ENCODE peak calls at places on chromosome 4, in nine cellular contexts. One of them, this sample, is unnamed.

GRCh38 chr4:120922390-120923200 is at the start of gene PRDM5:
- DNase-seq in sigmoid colon: peak
- DNase-seq in vagina: no peak
- DNase-seq in transverse colon: peak
- DNase-seq in stomach: peak
- DNase-seq in K562: no peak
- DNase-seq in endothelial cell of umbilical vein: peak
- DNase-seq in GM23338: peak
- DNase-seq in SK-N-SH: peak
- DNase-seq in this sample: no peak

GRCh38 chr4:89682808-89683207 is 154.2 kb downstream of the SNCA start:
- DNase-seq in stomach: no peak
- DNase-seq in GM23338: no peak
- DNase-seq in K562: no peak
- DNase-seq in transverse colon: no peak
- DNase-seq in sigmoid colon: no peak
- DNase-seq in SK-N-SH: no peak
- DNase-seq in vagina: no peak
- DNase-seq in endothelial cell of umbilical vein: no peak
- DNase-seq in this sample: no peak

GRCh38 chr4:107838138-107838618 is 13.4 kb downstream of the SGMS2 start:
- DNase-seq in SK-N-SH: no peak
- DNase-seq in transverse colon: no peak
- DNase-seq in endothelial cell of umbilical vein: no peak
- DNase-seq in GM23338: no peak
- DNase-seq in K562: no peak
- DNase-seq in sigmoid colon: no peak
- DNase-seq in vagina: no peak
- DNase-seq in stomach: no peak
- DNase-seq in this sample: no peak

GRCh38 chr4:174713181-174713580 is 115.9 kb downstream of the GLRA3 start:
- DNase-seq in transverse colon: no peak
- DNase-seq in sigmoid colon: no peak
- DNase-seq in SK-N-SH: no peak
- DNase-seq in stomach: no peak
- DNase-seq in vagina: no peak
- DNase-seq in GM23338: peak
- DNase-seq in K562: no peak
- DNase-seq in endothelial cell of umbilical vein: no peak
- DNase-seq in this sample: no peak

GRCh38 chr4:38856046-38856445 is 571 bp downstream of the TLR6 start:
- DNase-seq in vagina: no peak
- DNase-seq in GM23338: no peak
- DNase-seq in endothelial cell of umbilical vein: no peak
- DNase-seq in sigmoid colon: no peak
- DNase-seq in transverse colon: no peak
- DNase-seq in SK-N-SH: no peak
- DNase-seq in K562: no peak
- DNase-seq in stomach: no peak
- DNase-seq in this sample: no peak

GRCh38 chr4:32775049-32775448 is 2054.9 kb downstream of the PCDH7 start:
- DNase-seq in sigmoid colon: no peak
- DNase-seq in stomach: no peak
- DNase-seq in K562: no peak
- DNase-seq in GM23338: peak
- DNase-seq in transverse colon: no peak
- DNase-seq in endothelial cell of umbilical vein: no peak
- DNase-seq in vagina: no peak
- DNase-seq in SK-N-SH: peak
- DNase-seq in this sample: no peak

GRCh38 chr4:499563-499962 is 553 bp downstream of the PIGG start:
- DNase-seq in transverse colon: no peak
- DNase-seq in endothelial cell of umbilical vein: no peak
- DNase-seq in K562: peak
- DNase-seq in stomach: no peak
- DNase-seq in vagina: no peak
- DNase-seq in sigmoid colon: no peak
- DNase-seq in SK-N-SH: no peak
- DNase-seq in GM23338: peak
- DNase-seq in this sample: no peak

GRCh38 chr4:56705870-56706400 is 24.8 kb upstream of the HOPX start:
- DNase-seq in GM23338: no peak
- DNase-seq in endothelial cell of umbilical vein: no peak
- DNase-seq in SK-N-SH: no peak
- DNase-seq in sigmoid colon: no peak
- DNase-seq in stomach: no peak
- DNase-seq in vagina: no peak
- DNase-seq in K562: no peak
- DNase-seq in transverse colon: no peak
- DNase-seq in this sample: no peak

GRCh38 chr4:184806711-184807110 is 19.1 kb downstream of the ACSL1 start:
- DNase-seq in endothelial cell of umbilical vein: no peak
- DNase-seq in K562: no peak
- DNase-seq in sigmoid colon: no peak
- DNase-seq in transverse colon: no peak
- DNase-seq in stomach: no peak
- DNase-seq in vagina: no peak
- DNase-seq in SK-N-SH: no peak
- DNase-seq in GM23338: no peak
- DNase-seq in this sample: no peak

GRCh38 chr4:184804621-184805020 is 21.1 kb downstream of the ACSL1 start:
- DNase-seq in transverse colon: no peak
- DNase-seq in stomach: no peak
- DNase-seq in vagina: no peak
- DNase-seq in sigmoid colon: no peak
- DNase-seq in K562: no peak
- DNase-seq in SK-N-SH: no peak
- DNase-seq in endothelial cell of umbilical vein: no peak
- DNase-seq in GM23338: no peak
- DNase-seq in this sample: no peak

GRCh38 chr4:184806246-184806550 is 19.6 kb downstream of the ACSL1 start:
- DNase-seq in K562: no peak
- DNase-seq in transverse colon: no peak
- DNase-seq in stomach: no peak
- DNase-seq in GM23338: no peak
- DNase-seq in sigmoid colon: no peak
- DNase-seq in SK-N-SH: no peak
- DNase-seq in vagina: no peak
- DNase-seq in endothelial cell of umbilical vein: no peak
- DNase-seq in this sample: no peak

GRCh38 chr4:184807261-184807660 is 18.5 kb downstream of the ACSL1 start:
- DNase-seq in vagina: no peak
- DNase-seq in K562: no peak
- DNase-seq in transverse colon: no peak
- DNase-seq in GM23338: no peak
- DNase-seq in endothelial cell of umbilical vein: no peak
- DNase-seq in stomach: peak
- DNase-seq in sigmoid colon: no peak
- DNase-seq in SK-N-SH: no peak
- DNase-seq in this sample: no peak

DNA sequence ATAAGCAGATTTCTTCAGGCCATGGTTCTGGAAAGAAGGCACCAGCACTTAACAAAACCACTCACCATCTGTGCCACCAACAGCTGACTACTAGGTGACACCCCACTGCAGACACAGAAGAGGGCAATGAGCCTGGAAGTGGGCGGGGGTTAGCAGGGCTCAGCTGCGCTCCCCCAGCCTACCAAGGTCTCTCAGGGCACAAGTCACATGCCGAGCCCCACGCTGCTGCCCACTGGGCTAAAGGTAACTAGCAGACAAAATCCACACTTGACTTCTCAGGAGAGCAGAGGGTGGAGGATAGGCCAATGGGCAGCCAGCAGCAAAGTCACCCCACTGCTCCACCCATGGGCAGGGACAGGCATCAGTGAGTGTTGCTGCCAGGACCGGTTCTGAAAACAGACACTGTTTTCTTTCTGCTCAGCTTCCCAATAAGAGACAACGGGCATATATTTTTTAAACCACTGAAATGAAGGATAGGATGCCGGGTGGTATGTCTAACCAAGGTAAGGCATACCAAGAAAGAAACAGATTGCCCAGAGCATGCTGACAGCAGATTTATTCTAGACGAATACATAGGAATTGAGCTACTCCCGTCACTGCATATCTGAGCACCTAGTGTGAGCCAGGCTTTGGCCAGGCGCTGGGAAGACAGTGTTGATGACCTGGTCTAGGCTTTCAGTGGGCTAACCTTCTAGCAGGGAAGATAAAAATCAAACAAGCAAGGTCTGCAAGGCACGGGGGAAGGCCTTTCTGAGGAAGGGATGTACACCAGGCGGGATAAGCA is 20.1 kb downstream of the ACSL1 start:
- DNase-seq in endothelial cell of umbilical vein: no peak
- DNase-seq in stomach: peak
- DNase-seq in sigmoid colon: no peak
- DNase-seq in GM23338: no peak
- DNase-seq in vagina: no peak
- DNase-seq in K562: no peak
- DNase-seq in SK-N-SH: peak
- DNase-seq in transverse colon: peak
- DNase-seq in this sample: no peak
- TF ChIP-seq POLR2AphosphoS5 in endothelial cell of umbilical vein: no peak
- TF ChIP-seq POLR2AphosphoS5 in stomach: peak
- TF ChIP-seq POLR2AphosphoS5 in sigmoid colon: no peak
- TF ChIP-seq POLR2AphosphoS5 in GM23338: no peak
- TF ChIP-seq POLR2AphosphoS5 in vagina: peak
- TF ChIP-seq POLR2AphosphoS5 in K562: no peak
- TF ChIP-seq POLR2AphosphoS5 in SK-N-SH: no peak
- TF ChIP-seq POLR2AphosphoS5 in transverse colon: no peak
- TF ChIP-seq POLR2AphosphoS5 in this sample: no peak

DNA sequence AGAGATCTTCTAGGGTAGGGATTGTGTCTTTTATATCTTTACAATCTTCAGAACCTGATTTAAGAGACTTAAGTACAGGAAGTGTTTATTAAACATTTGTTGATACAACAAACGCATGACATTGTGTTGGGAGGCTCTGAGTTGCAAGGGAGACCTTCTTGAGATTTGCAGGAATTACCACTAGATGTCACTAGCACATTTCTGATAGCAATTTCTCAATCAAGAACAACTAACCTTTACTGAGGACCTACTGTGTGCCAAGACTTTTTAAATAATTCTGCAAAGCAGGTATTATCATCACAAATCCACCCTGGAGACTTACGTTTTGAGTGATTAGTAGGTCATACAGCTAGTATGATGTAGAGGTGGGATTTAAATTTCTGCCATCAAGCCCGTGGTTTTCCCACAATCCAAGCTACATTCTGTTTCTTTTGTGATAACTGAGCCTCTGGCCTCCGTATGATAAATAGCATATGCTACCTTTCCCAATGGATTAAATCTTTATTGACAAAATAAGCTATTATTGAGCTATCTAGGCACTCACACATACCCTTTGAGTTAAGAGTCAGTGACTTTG is 986.0 kb downstream of the CCSER1 start:
- DNase-seq in stomach: no peak
- DNase-seq in SK-N-SH: peak
- DNase-seq in K562: peak
- DNase-seq in GM23338: peak
- DNase-seq in transverse colon: no peak
- DNase-seq in endothelial cell of umbilical vein: peak
- DNase-seq in vagina: no peak
- DNase-seq in sigmoid colon: no peak
- DNase-seq in this sample: no peak
- TF ChIP-seq CTCF in stomach: peak
- TF ChIP-seq CTCF in SK-N-SH: peak
- TF ChIP-seq CTCF in K562: peak
- TF ChIP-seq CTCF in GM23338: peak
- TF ChIP-seq CTCF in transverse colon: peak
- TF ChIP-seq CTCF in endothelial cell of umbilical vein: peak
- TF ChIP-seq CTCF in vagina: no peak
- TF ChIP-seq CTCF in sigmoid colon: no peak
- TF ChIP-seq CTCF in this sample: no peak

GRCh38 chr4:149095798-149096197 is 653.6 kb upstream of the NR3C2 start:
- DNase-seq in GM23338: no peak
- DNase-seq in endothelial cell of umbilical vein: no peak
- DNase-seq in stomach: no peak
- DNase-seq in SK-N-SH: no peak
- DNase-seq in K562: no peak
- DNase-seq in sigmoid colon: no peak
- DNase-seq in transverse colon: no peak
- DNase-seq in vagina: no peak
- DNase-seq in this sample: no peak

GRCh38 chr4:149102765-149103164 is 660.6 kb upstream of the NR3C2 start:
- DNase-seq in endothelial cell of umbilical vein: no peak
- DNase-seq in SK-N-SH: no peak
- DNase-seq in GM23338: no peak
- DNase-seq in stomach: no peak
- DNase-seq in sigmoid colon: no peak
- DNase-seq in vagina: no peak
- DNase-seq in transverse colon: no peak
- DNase-seq in K562: no peak
- DNase-seq in this sample: no peak

GRCh38 chr4:149101649-149102048 is 659.4 kb upstream of the NR3C2 start:
- DNase-seq in GM23338: no peak
- DNase-seq in stomach: no peak
- DNase-seq in vagina: no peak
- DNase-seq in transverse colon: no peak
- DNase-seq in SK-N-SH: no peak
- DNase-seq in sigmoid colon: no peak
- DNase-seq in endothelial cell of umbilical vein: no peak
- DNase-seq in K562: no peak
- DNase-seq in this sample: no peak
- TF ChIP-seq POLR2AphosphoS5 in GM23338: no peak
- TF ChIP-seq POLR2AphosphoS5 in stomach: no peak
- TF ChIP-seq POLR2AphosphoS5 in vagina: no peak
- TF ChIP-seq POLR2AphosphoS5 in transverse colon: no peak
- TF ChIP-seq POLR2AphosphoS5 in SK-N-SH: no peak
- TF ChIP-seq POLR2AphosphoS5 in sigmoid colon: no peak
- TF ChIP-seq POLR2AphosphoS5 in endothelial cell of umbilical vein: no peak
- TF ChIP-seq POLR2AphosphoS5 in K562: no peak
- TF ChIP-seq POLR2AphosphoS5 in this sample: no peak

GRCh38 chr4:123978637-123979036 is 582.0 kb downstream of the SPRY1 start:
- DNase-seq in K562: no peak
- DNase-seq in GM23338: no peak
- DNase-seq in SK-N-SH: no peak
- DNase-seq in vagina: no peak
- DNase-seq in transverse colon: no peak
- DNase-seq in stomach: no peak
- DNase-seq in endothelial cell of umbilical vein: no peak
- DNase-seq in sigmoid colon: no peak
- DNase-seq in this sample: no peak

GRCh38 chr4:123976875-123977274 is 580.3 kb downstream of the SPRY1 start:
- DNase-seq in vagina: no peak
- DNase-seq in SK-N-SH: no peak
- DNase-seq in endothelial cell of umbilical vein: no peak
- DNase-seq in stomach: no peak
- DNase-seq in sigmoid colon: no peak
- DNase-seq in GM23338: no peak
- DNase-seq in transverse colon: no peak
- DNase-seq in K562: no peak
- DNase-seq in this sample: no peak

GRCh38 chr4:123984881-123985280 is 588.3 kb downstream of the SPRY1 start:
- DNase-seq in endothelial cell of umbilical vein: no peak
- DNase-seq in transverse colon: peak
- DNase-seq in SK-N-SH: no peak
- DNase-seq in K562: no peak
- DNase-seq in sigmoid colon: peak
- DNase-seq in vagina: no peak
- DNase-seq in stomach: no peak
- DNase-seq in GM23338: no peak
- DNase-seq in this sample: no peak

GRCh38 chr4:123977623-123978022 is 581.0 kb downstream of the SPRY1 start:
- DNase-seq in SK-N-SH: no peak
- DNase-seq in endothelial cell of umbilical vein: peak
- DNase-seq in K562: no peak
- DNase-seq in sigmoid colon: no peak
- DNase-seq in transverse colon: no peak
- DNase-seq in GM23338: peak
- DNase-seq in vagina: no peak
- DNase-seq in stomach: no peak
- DNase-seq in this sample: no peak

DNA sequence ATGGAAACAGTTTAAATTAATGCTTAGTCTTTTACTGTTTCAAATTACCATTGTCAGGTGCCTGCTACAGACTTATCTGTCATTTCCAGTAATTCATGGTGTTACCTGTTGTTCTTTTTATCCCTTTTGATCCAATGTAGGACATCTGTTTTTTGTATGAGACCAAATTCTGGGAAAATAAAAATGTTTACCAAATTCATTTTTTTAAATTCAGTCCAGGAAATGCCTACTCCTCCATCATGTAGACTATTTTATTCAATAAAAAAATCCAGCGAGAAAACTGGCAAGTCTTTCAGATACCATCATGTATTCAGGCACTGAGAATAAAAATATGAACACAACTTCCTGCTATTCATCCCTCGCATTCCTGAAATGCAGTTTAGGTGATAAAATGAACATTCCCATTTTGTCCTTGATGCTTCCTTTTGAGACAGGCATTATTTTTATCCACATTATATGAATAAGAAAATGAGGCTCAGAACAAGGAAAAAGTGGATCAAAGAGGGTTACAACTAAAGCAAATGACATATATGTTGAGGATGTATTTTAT is 584.2 kb downstream of the SPRY1 start:
- DNase-seq in K562: no peak
- DNase-seq in transverse colon: no peak
- DNase-seq in sigmoid colon: no peak
- DNase-seq in vagina: no peak
- DNase-seq in stomach: no peak
- DNase-seq in endothelial cell of umbilical vein: peak
- DNase-seq in GM23338: no peak
- DNase-seq in SK-N-SH: no peak
- DNase-seq in this sample: no peak
- TF ChIP-seq CTCF in K562: no peak
- TF ChIP-seq CTCF in transverse colon: no peak
- TF ChIP-seq CTCF in sigmoid colon: no peak
- TF ChIP-seq CTCF in vagina: no peak
- TF ChIP-seq CTCF in stomach: no peak
- TF ChIP-seq CTCF in endothelial cell of umbilical vein: no peak
- TF ChIP-seq CTCF in GM23338: no peak
- TF ChIP-seq CTCF in SK-N-SH: no peak
- TF ChIP-seq CTCF in this sample: no peak

This sample was measured in esophagus muscularis mucosa.